ENCODE peak calls at places on chromosomes 1 and 21, in six cellular contexts. J, Z, K, F, R and W are unnamed samples.

GRCh38 chr1:201594575-201595245 is 55.8 kb downstream of the NAV1 start:
- DNase-seq in F (no peak), R (no peak), K (no peak), Z (peak), J (no peak), W (no peak)

GRCh38 chr1:202871367-202871766 is 17.6 kb downstream of the RABIF start:
- DNase-seq in K (no peak), Z (no peak), J (no peak), F (no peak), R (no peak), W (no peak)

GRCh38 chr21:20424943-20425342 is 573.3 kb upstream of the NCAM2 start:
- DNase-seq in Z (no peak), J (no peak), R (no peak), F (no peak), K (no peak), W (no peak)

GRCh38 chr21:42427809-42428419 is 24.2 kb downstream of the UBASH3A start:
- DNase-seq in Z (no peak), J (no peak), R (no peak), K (no peak), F (no peak), W (no peak)

GRCh38 chr1:6998267-6998666 is 213.0 kb downstream of the CAMTA1 start:
- DNase-seq in K (no peak), F (no peak), Z (no peak), J (peak), R (peak), W (no peak)

GRCh38 chr1:37561794-37562132 is 5.0 kb downstream of the DNALI1 start:
- DNase-seq in Z (peak), J (no peak), K (no peak), R (peak), F (peak), W (no peak)

GRCh38 chr21:45848352-45848751 is 133.2 kb upstream of the COL6A1 start:
- DNase-seq in Z (no peak), J (no peak), R (no peak), F (no peak), K (no peak), W (no peak)

GRCh38 chr1:150973826-150974579 is 632 bp downstream of the CERS2 start:
- DNase-seq in F (peak), K (peak), J (peak), R (peak), Z (no peak), W (no peak)

GRCh38 chr1:162908780-162909179 is 47.8 kb upstream of the CCDC190 start:
- DNase-seq in J (no peak), R (no peak), F (no peak), K (no peak), Z (peak), W (no peak)

GRCh38 chr1:15876357-15876756 is 28.9 kb downstream of the SPEN start:
- DNase-seq in R (no peak), F (no peak), K (no peak), Z (no peak), J (no peak), W (no peak)

GRCh38 chr1:98468111-98468717 is 193.3 kb upstream of the SNX7 start:
- DNase-seq in F (no peak), R (no peak), K (no peak), Z (peak), J (no peak), W (no peak)

GRCh38 chr1:212351588-212352362 is 62.9 kb downstream of the PACC1 start:
- DNase-seq in Z (no peak), R (no peak), K (no peak), J (no peak), F (no peak), W (no peak)

GRCh38 chr1:167737169-167737568 is 15.4 kb downstream of the MPZL1 start:
- DNase-seq in Z (no peak), R (peak), K (no peak), F (no peak), J (no peak), W (no peak)

GRCh38 chr1:77762072-77762476 is 2.4 kb upstream of the USP33 start:
- DNase-seq in J (no peak), R (no peak), K (no peak), Z (peak), F (no peak), W (no peak)

GRCh38 chr1:202852163-202852904 is 36.6 kb downstream of the RABIF start:
- DNase-seq in F (no peak), K (no peak), R (peak), Z (peak), J (no peak), W (no peak)

GRCh38 chr1:207952617-207953542 is 42.0 kb upstream of the CD34 start:
- DNase-seq in R (no peak), F (no peak), Z (no peak), K (no peak), J (no peak), W (no peak)

GRCh38 chr1:41021526-41022308 is at the start of gene SLFNL1:
- DNase-seq in Z (peak), J (peak), K (peak), R (peak), F (no peak), W (no peak)

GRCh38 chr1:173134029-173134428 is 73.1 kb downstream of the TNFSF4 start:
- DNase-seq in J (no peak), R (no peak), K (no peak), F (no peak), Z (peak), W (no peak)

GRCh38 chr1:183303901-183304300 is 114.3 kb downstream of the NMNAT2 start:
- DNase-seq in J (no peak), F (no peak), R (no peak), Z (peak), K (no peak), W (no peak)

GRCh38 chr1:59367269-59368006 is 70.5 kb downstream of the FGGY start:
- DNase-seq in K (peak), J (peak), R (peak), F (peak), Z (peak), W (no peak)

GRCh38 chr1:217453816-217454215 is 177.1 kb downstream of the GPATCH2 start:
- DNase-seq in J (peak), Z (no peak), F (no peak), R (no peak), K (no peak), W (no peak)

GRCh38 chr1:7104053-7104738 is 318.9 kb downstream of the CAMTA1 start:
- DNase-seq in Z (no peak), F (no peak), K (no peak), R (no peak), J (no peak), W (no peak)

GRCh38 chr1:203556047-203556851 is 62.3 kb downstream of the OPTC start:
- DNase-seq in K (peak), Z (peak), J (peak), R (peak), F (peak), W (no peak)

GRCh38 chr1:81703352-81703735 is 97.4 kb upstream of the ADGRL2 start:
- DNase-seq in R (no peak), J (no peak), Z (peak), K (no peak), F (no peak), W (no peak)

GRCh38 chr1:214524824-214525223 is 26.6 kb downstream of the PTPN14 start:
- DNase-seq in R (no peak), F (no peak), J (no peak), Z (no peak), K (no peak), W (no peak)

GRCh38 chr1:54984126-54984842 is 3.9 kb downstream of the TMEM61 start:
- DNase-seq in R (no peak), F (no peak), Z (no peak), J (no peak), K (no peak), W (no peak)

GRCh38 chr1:157097692-157098091 is 1.9 kb downstream of the ETV3L start:
- DNase-seq in K (no peak), R (no peak), F (no peak), Z (no peak), J (no peak), W (no peak)

GRCh38 chr21:31041295-31042079 is 3.2 kb upstream of the KRTAP19-8 start:
- DNase-seq in K (no peak), J (no peak), Z (no peak), F (no peak), R (no peak), W (no peak)

GRCh38 chr1:93346472-93346991 is 825 bp downstream of the DR1 start:
- DNase-seq in R (peak), J (no peak), Z (peak), F (no peak), K (peak), W (peak)

GRCh38 chr1:245197911-245198379 is 43.2 kb downstream of the KIF26B start:
- DNase-seq in K (no peak), J (no peak), Z (peak), R (no peak), F (no peak), W (no peak)

GRCh38 chr21:38243732-38244406 is 12.9 kb upstream of the KCNJ15 start:
- DNase-seq in R (no peak), K (no peak), Z (no peak), J (no peak), F (no peak), W (no peak)

GRCh38 chr1:230754831-230755230 is 7.6 kb downstream of the CAPN9 start:
- DNase-seq in J (peak), R (peak), K (no peak), F (no peak), Z (peak), W (no peak)

GRCh38 chr1:193216920-193217319 is 30.5 kb upstream of the B3GALT2 start:
- DNase-seq in Z (no peak), J (peak), R (no peak), K (no peak), F (no peak), W (no peak)

GRCh38 chr21:37986751-37987399 is 70.6 kb upstream of the KCNJ6 start:
- DNase-seq in K (no peak), F (no peak), R (peak), J (no peak), Z (no peak), W (no peak)

GRCh38 chr1:1137256-1138045 is 21.6 kb upstream of the C1orf159 start:
- DNase-seq in F (no peak), J (no peak), K (no peak), R (peak), Z (no peak), W (no peak)

GRCh38 chr1:47549532-47549931 is 111.7 kb downstream of the FOXD2 start:
- DNase-seq in F (no peak), K (no peak), R (no peak), J (no peak), Z (no peak), W (no peak)
- TF ChIP-seq CTCF in F (no peak), K (no peak), R (no peak), J (no peak), Z (no peak), W (no peak)

GRCh38 chr1:62240651-62241050 is 46.0 kb downstream of the L1TD1 start:
- DNase-seq in J (no peak), K (no peak), F (no peak), Z (no peak), R (no peak), W (no peak)

GRCh38 chr1:62238507-62238906 is 43.9 kb downstream of the L1TD1 start:
- DNase-seq in R (no peak), F (no peak), K (no peak), J (no peak), Z (no peak), W (no peak)

GRCh38 chr1:62245201-62245600 is 50.6 kb downstream of the L1TD1 start:
- DNase-seq in Z (no peak), F (no peak), R (no peak), J (no peak), K (no peak), W (no peak)

GRCh38 chr1:62237950-62238374 is 43.3 kb downstream of the L1TD1 start:
- DNase-seq in Z (no peak), R (no peak), K (no peak), J (no peak), F (no peak), W (no peak)

DNA sequence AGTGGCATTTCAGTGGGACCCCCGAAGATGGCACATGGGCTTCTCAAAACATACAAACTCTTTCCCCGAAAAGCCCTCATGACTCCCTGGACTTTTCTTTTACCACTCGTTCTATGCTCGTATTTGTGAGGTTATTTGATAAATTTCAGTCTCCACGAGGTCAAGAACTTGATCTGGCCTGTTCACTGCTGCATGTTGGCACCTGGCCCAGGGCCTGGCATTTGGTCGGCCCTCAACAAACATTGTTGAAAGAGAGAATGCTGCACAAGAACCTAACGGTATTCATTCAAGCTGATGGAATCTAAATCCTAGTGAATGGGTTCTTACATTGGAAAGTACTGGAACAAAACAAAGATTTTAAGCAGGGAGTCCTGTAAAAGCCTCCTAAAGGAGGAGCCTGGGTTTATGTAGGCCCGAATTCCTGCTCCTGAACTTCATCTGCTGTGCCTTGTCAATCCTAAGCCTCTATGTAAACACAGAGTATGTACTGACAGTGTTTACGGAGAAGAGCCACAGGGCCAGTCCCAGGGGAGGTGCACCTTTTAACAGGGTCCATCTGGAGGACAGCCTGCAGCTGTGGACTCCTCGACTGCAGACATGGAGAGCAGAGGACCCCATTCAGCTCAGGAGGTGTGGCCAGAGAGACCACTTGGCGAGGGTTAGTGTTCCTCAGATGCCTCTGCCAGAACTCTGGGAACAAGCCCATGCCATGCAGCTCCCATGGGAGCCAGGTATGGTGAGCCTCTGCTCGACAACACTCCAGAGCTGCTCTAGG is 46.9 kb downstream of the L1TD1 start:
- DNase-seq in K (no peak), Z (no peak), F (no peak), R (no peak), J (no peak), W (no peak)
- H3K4me3 ChIP-seq in K (no peak), Z (no peak), F (no peak), R (no peak), J (no peak), W (no peak)

DNA sequence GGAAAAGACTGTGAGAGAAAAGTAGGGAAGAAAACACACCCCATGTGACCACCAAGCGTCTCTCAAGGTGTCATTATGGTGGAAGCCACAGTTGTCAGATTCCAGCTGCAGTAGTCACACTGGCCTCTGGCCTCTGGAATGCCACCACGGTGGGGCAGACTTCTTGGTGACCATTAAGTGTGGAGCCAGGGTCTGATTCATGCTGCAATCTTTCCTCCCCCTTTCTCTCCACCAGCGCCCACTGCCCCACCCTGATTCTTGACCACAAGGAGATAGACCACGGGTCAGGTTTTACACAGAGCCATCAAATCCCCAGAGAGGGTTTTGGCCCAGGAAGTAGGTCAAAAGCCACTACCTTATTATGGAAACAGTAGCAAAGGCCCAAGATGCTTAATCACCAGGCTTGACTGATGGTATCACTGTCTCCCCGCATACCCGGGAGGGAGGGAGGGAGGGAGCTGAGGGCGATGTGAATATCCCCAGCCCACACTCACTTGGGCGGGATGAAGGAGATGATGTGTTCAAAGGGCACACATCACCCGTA is 52.7 kb upstream of the GRHL3 start:
- DNase-seq in Z (peak), F (no peak), J (no peak), R (no peak), K (no peak), W (no peak)
- TF ChIP-seq CTCF in Z (peak), F (no peak), J (no peak), R (no peak), K (no peak), W (no peak)

GRCh38 chr1:152191260-152191659 is 32.2 kb upstream of the RPTN start:
- DNase-seq in F (no peak), J (no peak), R (no peak), K (no peak), Z (no peak), W (no peak)

GRCh38 chr1:152186556-152187285 is 27.7 kb upstream of the RPTN start:
- DNase-seq in J (no peak), K (no peak), F (no peak), R (no peak), Z (no peak), W (no peak)

GRCh38 chr1:152189657-152190442 is 30.8 kb upstream of the RPTN start:
- DNase-seq in K (peak), R (peak), Z (peak), J (peak), F (peak), W (peak)

GRCh38 chr1:152190589-152190988 is 31.6 kb upstream of the RPTN start:
- DNase-seq in J (no peak), K (no peak), F (no peak), Z (peak), R (no peak), W (no peak)

GRCh38 chr1:152188673-152189591 is 29.9 kb upstream of the RPTN start:
- DNase-seq in R (peak), K (peak), F (peak), J (peak), Z (peak), W (no peak)
- H3K4me3 ChIP-seq in R (peak), K (peak), F (peak), J (peak), Z (peak), W (peak)

GRCh38 chr1:22264464-22265330 is 121.8 kb upstream of the WNT4 start:
- DNase-seq in R (no peak), J (no peak), K (no peak), Z (no peak), F (no peak), W (no peak)
- TF ChIP-seq CTCF in R (no peak), J (no peak), K (no peak), Z (no peak), F (no peak), W (no peak)

GRCh38 chr1:71047635-71048607 is at the start of gene PTGER3:
- DNase-seq in Z (no peak), J (peak), K (peak), R (peak), F (peak), W (no peak)

GRCh38 chr1:71049951-71050598 is 2.5 kb upstream of the PTGER3 start:
- DNase-seq in F (peak), R (peak), K (no peak), J (peak), Z (peak), W (no peak)

GRCh38 chr1:71045463-71046028 is 2.1 kb downstream of the PTGER3 start:
- DNase-seq in Z (no peak), R (no peak), F (no peak), K (no peak), J (no peak), W (no peak)

GRCh38 chr1:71044833-71045232 is 2.8 kb downstream of the PTGER3 start:
- DNase-seq in Z (no peak), R (no peak), J (no peak), K (no peak), F (no peak), W (no peak)

GRCh38 chr1:71046891-71047634 is 553 bp downstream of the PTGER3 start:
- DNase-seq in Z (no peak), R (peak), K (no peak), J (no peak), F (peak), W (no peak)
- H3K4me3 ChIP-seq in Z (peak), R (peak), K (peak), J (peak), F (peak), W (peak)

GRCh38 chr1:107433635-107434378 is 293.0 kb downstream of the NTNG1 start:
- DNase-seq in J (no peak), F (no peak), R (no peak), Z (no peak), K (no peak), W (no peak)

GRCh38 chr1:107434379-107434728 is 293.5 kb downstream of the NTNG1 start:
- DNase-seq in J (no peak), R (no peak), F (no peak), K (no peak), Z (no peak), W (no peak)

GRCh38 chr1:107432108-107432507 is 291.3 kb downstream of the NTNG1 start:
- DNase-seq in R (no peak), J (no peak), F (no peak), Z (no peak), K (no peak), W (no peak)

GRCh38 chr1:107433068-107433467 is 292.2 kb downstream of the NTNG1 start:
- DNase-seq in K (no peak), J (no peak), R (no peak), Z (no peak), F (no peak), W (no peak)

DNA sequence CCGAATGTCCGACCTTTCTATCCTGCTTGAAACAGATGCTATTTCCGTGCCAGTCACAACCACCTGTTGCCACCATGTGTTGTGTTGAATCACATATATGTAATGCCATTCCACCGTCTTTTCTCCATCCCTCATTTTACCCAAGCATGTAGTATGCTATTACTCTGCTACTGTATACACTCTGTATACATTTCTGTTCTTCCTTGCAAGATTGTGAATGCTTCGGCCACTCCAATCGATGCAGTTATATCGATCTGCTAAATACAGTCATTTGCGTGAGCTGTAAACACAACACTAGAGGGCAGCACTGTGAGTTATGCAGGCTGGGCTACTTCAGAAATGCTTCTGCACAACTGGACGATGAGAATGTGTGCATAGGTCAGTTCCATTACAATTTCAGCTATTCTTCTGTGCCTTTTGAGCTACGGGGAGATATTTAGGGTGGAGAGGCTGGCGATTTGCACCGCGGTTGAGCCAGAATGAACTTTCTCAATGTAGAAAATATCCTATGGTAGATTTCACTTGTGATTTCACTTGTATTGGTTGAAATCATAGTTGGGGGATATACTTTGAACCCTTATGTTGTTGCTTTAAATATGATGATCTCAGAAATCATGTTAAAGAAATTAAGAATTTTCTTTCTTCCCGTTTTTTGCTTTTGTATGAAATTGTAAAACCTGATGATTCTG is 289.8 kb downstream of the NTNG1 start:
- DNase-seq in F (peak), K (no peak), J (peak), Z (peak), R (peak), W (no peak)
- TF ChIP-seq CTCF in F (peak), K (no peak), J (peak), Z (peak), R (peak), W (peak)